ENCODE peak calls at places on chromosomes 3 and 15, in four cellular contexts. O, D, V and G are unnamed samples.

GRCh38 chr3:4720316-4721075 is 227.3 kb downstream of the ITPR1 start:
- DNase-seq in O (peak), D (peak), V (peak), G (peak)

GRCh38 chr3:148528024-148528423 is 169.7 kb upstream of the AGTR1 start:
- DNase-seq in O (no peak), D (no peak), V (no peak), G (no peak)

GRCh38 chr15:42036112-42036905 is 15.5 kb upstream of the PLA2G4E start:
- DNase-seq in O (no peak), D (no peak), V (no peak), G (no peak)

GRCh38 chr3:187101184-187102072 is 37.9 kb downstream of the RPL39L start:
- DNase-seq in O (peak), D (no peak), V (peak), G (peak)

GRCh38 chr15:96428742-96429141 is 98.2 kb downstream of the NR2F2 start:
- DNase-seq in O (no peak), D (no peak), V (no peak), G (no peak)

GRCh38 chr3:9955611-9956352 is 3.6 kb upstream of the PRRT3 start:
- DNase-seq in O (no peak), D (no peak), V (no peak), G (no peak)

GRCh38 chr15:93515256-93516044 is 426.4 kb upstream of the RGMA start:
- DNase-seq in O (no peak), D (no peak), V (no peak), G (no peak)

GRCh38 chr3:139640456-139640855 is 37.3 kb downstream of the NMNAT3 start:
- DNase-seq in O (no peak), D (no peak), V (no peak), G (no peak)

GRCh38 chr3:40876496-40876895 is 322.8 kb upstream of the CTNNB1 start:
- DNase-seq in O (no peak), D (no peak), V (no peak), G (no peak)

GRCh38 chr15:58951388-58952060 is 18.0 kb upstream of the SLTM start:
- DNase-seq in O (peak), D (no peak), V (no peak), G (no peak)

GRCh38 chr3:62835594-62836236 is 39.5 kb downstream of the CADPS start:
- DNase-seq in O (no peak), D (no peak), V (no peak), G (no peak)

GRCh38 chr15:82298520-82298919 is 35.9 kb downstream of the SAXO2 start:
- DNase-seq in O (no peak), D (no peak), V (no peak), G (no peak)

GRCh38 chr3:16066975-16067374 is 107.5 kb upstream of the GALNT15 start:
- DNase-seq in O (no peak), D (no peak), V (no peak), G (no peak)

GRCh38 chr3:13372126-13372525 is 48.0 kb downstream of the NUP210 start:
- DNase-seq in O (no peak), D (no peak), V (no peak), G (no peak)

GRCh38 chr3:63232764-63233396 is 45.2 kb upstream of the SYNPR start:
- DNase-seq in O (no peak), D (peak), V (no peak), G (no peak)

GRCh38 chr3:70550723-70551319 is 238.4 kb upstream of the MDFIC2 start:
- DNase-seq in O (peak), D (no peak), V (peak), G (peak)

GRCh38 chr3:64011685-64012084 is 11.6 kb downstream of the PSMD6 start:
- DNase-seq in O (no peak), D (no peak), V (no peak), G (no peak)

GRCh38 chr3:16807981-16808380 is 76.8 kb upstream of the PLCL2 start:
- DNase-seq in O (no peak), D (no peak), V (no peak), G (no peak)

GRCh38 chr3:117168896-117169295 is 459.3 kb downstream of the TUSC7 start:
- DNase-seq in O (no peak), D (no peak), V (no peak), G (no peak)

GRCh38 chr15:72785452-72786243 is 2.1 kb upstream of the ADPGK start:
- DNase-seq in O (no peak), D (no peak), V (peak), G (no peak)

GRCh38 chr15:67914537-67915373 is 74.9 kb upstream of the RNU6-1 start:
- DNase-seq in O (peak), D (no peak), V (peak), G (peak)